ENCODE peak calls at places on chromosomes 2 and 18, in nine cellular contexts. One of them, this sample, is unnamed.

GRCh38 chr18:7789853-7790552 is 222.9 kb downstream of the PTPRM start:
- DNase-seq in GM23338: peak; percentile 92
- DNase-seq in transverse colon: no peak
- DNase-seq in stomach: peak; percentile 33
- DNase-seq in SK-N-SH: peak; percentile 33
- DNase-seq in breast epithelium: no peak
- DNase-seq in endothelial cell of umbilical vein: peak; percentile 59
- DNase-seq in HCT116: peak; percentile 29
- DNase-seq in HepG2: peak; percentile 31
- DNase-seq in this sample: no peak

GRCh38 chr2:109123586-109124201 is 5.3 kb upstream of the SH3RF3 start:
- DNase-seq in GM23338: no peak
- DNase-seq in transverse colon: no peak
- DNase-seq in stomach: no peak
- DNase-seq in SK-N-SH: no peak
- DNase-seq in breast epithelium: no peak
- DNase-seq in endothelial cell of umbilical vein: no peak
- DNase-seq in HCT116: no peak
- DNase-seq in HepG2: no peak
- DNase-seq in this sample: no peak

GRCh38 chr2:54658548-54659207 is 64.8 kb upstream of the EML6 start:
- DNase-seq in GM23338: no peak
- DNase-seq in transverse colon: no peak
- DNase-seq in stomach: no peak
- DNase-seq in SK-N-SH: no peak
- DNase-seq in breast epithelium: no peak
- DNase-seq in endothelial cell of umbilical vein: peak; percentile 17
- DNase-seq in HCT116: no peak
- DNase-seq in HepG2: no peak
- DNase-seq in this sample: no peak

GRCh38 chr18:79625195-79625923 is 54.2 kb upstream of the CTDP1 start:
- DNase-seq in GM23338: no peak
- DNase-seq in transverse colon: peak; percentile 17
- DNase-seq in stomach: no peak
- DNase-seq in SK-N-SH: no peak
- DNase-seq in breast epithelium: no peak
- DNase-seq in endothelial cell of umbilical vein: peak; percentile 46
- DNase-seq in HCT116: no peak
- DNase-seq in HepG2: no peak
- DNase-seq in this sample: no peak

GRCh38 chr2:30394096-30394495 is 53.0 kb upstream of the LCLAT1 start:
- DNase-seq in GM23338: no peak
- DNase-seq in transverse colon: no peak
- DNase-seq in stomach: no peak
- DNase-seq in SK-N-SH: no peak
- DNase-seq in breast epithelium: no peak
- DNase-seq in endothelial cell of umbilical vein: no peak
- DNase-seq in HCT116: no peak
- DNase-seq in HepG2: no peak
- DNase-seq in this sample: no peak

GRCh38 chr2:181005809-181006208 is 25.4 kb downstream of the UBE2E3 start:
- DNase-seq in GM23338: no peak
- DNase-seq in transverse colon: no peak
- DNase-seq in stomach: no peak
- DNase-seq in SK-N-SH: no peak
- DNase-seq in breast epithelium: no peak
- DNase-seq in endothelial cell of umbilical vein: no peak
- DNase-seq in HCT116: no peak
- DNase-seq in HepG2: no peak
- DNase-seq in this sample: no peak

GRCh38 chr2:128408349-128409305 is 90.0 kb upstream of the HS6ST1 start:
- DNase-seq in GM23338: no peak
- DNase-seq in transverse colon: no peak
- DNase-seq in stomach: peak; percentile 15
- DNase-seq in SK-N-SH: peak; percentile 38
- DNase-seq in breast epithelium: no peak
- DNase-seq in endothelial cell of umbilical vein: peak; percentile 14
- DNase-seq in HCT116: no peak
- DNase-seq in HepG2: no peak
- DNase-seq in this sample: peak; percentile 83

GRCh38 chr2:70160545-70160944 is 30.3 kb downstream of the C2orf42 start:
- DNase-seq in GM23338: no peak
- DNase-seq in transverse colon: no peak
- DNase-seq in stomach: no peak
- DNase-seq in SK-N-SH: no peak
- DNase-seq in breast epithelium: no peak
- DNase-seq in endothelial cell of umbilical vein: no peak
- DNase-seq in HCT116: no peak
- DNase-seq in HepG2: no peak
- DNase-seq in this sample: no peak

GRCh38 chr2:53568463-53568862 is 199.1 kb upstream of the CHAC2 start:
- DNase-seq in GM23338: no peak
- DNase-seq in transverse colon: no peak
- DNase-seq in stomach: no peak
- DNase-seq in SK-N-SH: no peak
- DNase-seq in breast epithelium: no peak
- DNase-seq in endothelial cell of umbilical vein: no peak
- DNase-seq in HCT116: no peak
- DNase-seq in HepG2: no peak
- DNase-seq in this sample: no peak

GRCh38 chr2:232675381-232675780 is 21.8 kb upstream of the GIGYF2 start:
- DNase-seq in GM23338: no peak
- DNase-seq in transverse colon: no peak
- DNase-seq in stomach: no peak
- DNase-seq in SK-N-SH: no peak
- DNase-seq in breast epithelium: no peak
- DNase-seq in endothelial cell of umbilical vein: no peak
- DNase-seq in HCT116: no peak
- DNase-seq in HepG2: no peak
- DNase-seq in this sample: no peak

GRCh38 chr2:119174216-119174992 is 15.9 kb upstream of the C1QL2 start:
- DNase-seq in GM23338: peak; percentile 86
- DNase-seq in transverse colon: peak; percentile 52
- DNase-seq in stomach: peak; percentile 40
- DNase-seq in SK-N-SH: peak; percentile 72
- DNase-seq in breast epithelium: no peak
- DNase-seq in endothelial cell of umbilical vein: peak; percentile 20
- DNase-seq in HCT116: peak; percentile 41
- DNase-seq in HepG2: peak; percentile 37
- DNase-seq in this sample: no peak

GRCh38 chr18:79528846-79529245 is 133.1 kb downstream of the NFATC1 start:
- DNase-seq in GM23338: peak; percentile 85
- DNase-seq in transverse colon: peak; percentile 64
- DNase-seq in stomach: peak; percentile 69
- DNase-seq in SK-N-SH: peak; percentile 84
- DNase-seq in breast epithelium: no peak
- DNase-seq in endothelial cell of umbilical vein: peak; percentile 80
- DNase-seq in HCT116: peak; percentile 21
- DNase-seq in HepG2: peak; percentile 36
- DNase-seq in this sample: peak; percentile 72

GRCh38 chr2:158179660-158180059 is 78.0 kb downstream of the UPP2 start:
- DNase-seq in GM23338: peak; percentile 26
- DNase-seq in transverse colon: no peak
- DNase-seq in stomach: no peak
- DNase-seq in SK-N-SH: no peak
- DNase-seq in breast epithelium: no peak
- DNase-seq in endothelial cell of umbilical vein: peak; percentile 48
- DNase-seq in HCT116: peak; percentile 13
- DNase-seq in HepG2: peak; percentile 35
- DNase-seq in this sample: no peak

GRCh38 chr2:62344472-62344871 is 148.6 kb downstream of the B3GNT2 start:
- DNase-seq in GM23338: no peak
- DNase-seq in transverse colon: no peak
- DNase-seq in stomach: no peak
- DNase-seq in SK-N-SH: no peak
- DNase-seq in breast epithelium: no peak
- DNase-seq in endothelial cell of umbilical vein: no peak
- DNase-seq in HCT116: no peak
- DNase-seq in HepG2: no peak
- DNase-seq in this sample: no peak

GRCh38 chr18:54358495-54358793 is 738 bp downstream of the C18orf54 start:
- DNase-seq in GM23338: no peak
- DNase-seq in transverse colon: no peak
- DNase-seq in stomach: no peak
- DNase-seq in SK-N-SH: no peak
- DNase-seq in breast epithelium: peak; percentile 51
- DNase-seq in endothelial cell of umbilical vein: peak; percentile 59
- DNase-seq in HCT116: no peak
- DNase-seq in HepG2: no peak
- DNase-seq in this sample: no peak

GRCh38 chr2:174546519-174547506 is 50.8 kb downstream of the WIPF1 start:
- DNase-seq in GM23338: peak; percentile 82
- DNase-seq in transverse colon: no peak
- DNase-seq in stomach: no peak
- DNase-seq in SK-N-SH: peak; percentile 47
- DNase-seq in breast epithelium: no peak
- DNase-seq in endothelial cell of umbilical vein: peak; percentile 17
- DNase-seq in HCT116: peak; percentile 29
- DNase-seq in HepG2: peak; percentile 38
- DNase-seq in this sample: no peak

GRCh38 chr2:130332271-130333073 is 10.2 kb upstream of the IMP4 start:
- DNase-seq in GM23338: peak; percentile 82
- DNase-seq in transverse colon: peak; percentile 79
- DNase-seq in stomach: peak; percentile 69
- DNase-seq in SK-N-SH: peak; percentile 88
- DNase-seq in breast epithelium: peak; percentile 77
- DNase-seq in endothelial cell of umbilical vein: peak; percentile 63
- DNase-seq in HCT116: peak; percentile 53
- DNase-seq in HepG2: peak; percentile 54
- DNase-seq in this sample: peak; percentile 60

GRCh38 chr2:218719457-218719856 is 8.8 kb downstream of the TTLL4 start:
- DNase-seq in GM23338: no peak
- DNase-seq in transverse colon: no peak
- DNase-seq in stomach: no peak
- DNase-seq in SK-N-SH: no peak
- DNase-seq in breast epithelium: no peak
- DNase-seq in endothelial cell of umbilical vein: no peak
- DNase-seq in HCT116: no peak
- DNase-seq in HepG2: no peak
- DNase-seq in this sample: no peak

GRCh38 chr18:24429188-24429587 is 2.7 kb downstream of the IMPACT start:
- DNase-seq in GM23338: no peak
- DNase-seq in transverse colon: no peak
- DNase-seq in stomach: no peak
- DNase-seq in SK-N-SH: no peak
- DNase-seq in breast epithelium: no peak
- DNase-seq in endothelial cell of umbilical vein: no peak
- DNase-seq in HCT116: no peak
- DNase-seq in HepG2: no peak
- DNase-seq in this sample: no peak

GRCh38 chr18:58525517-58525916 is 103.4 kb downstream of the ALPK2 start:
- DNase-seq in GM23338: no peak
- DNase-seq in transverse colon: no peak
- DNase-seq in stomach: no peak
- DNase-seq in SK-N-SH: no peak
- DNase-seq in breast epithelium: no peak
- DNase-seq in endothelial cell of umbilical vein: no peak
- DNase-seq in HCT116: no peak
- DNase-seq in HepG2: no peak
- DNase-seq in this sample: no peak

DNA sequence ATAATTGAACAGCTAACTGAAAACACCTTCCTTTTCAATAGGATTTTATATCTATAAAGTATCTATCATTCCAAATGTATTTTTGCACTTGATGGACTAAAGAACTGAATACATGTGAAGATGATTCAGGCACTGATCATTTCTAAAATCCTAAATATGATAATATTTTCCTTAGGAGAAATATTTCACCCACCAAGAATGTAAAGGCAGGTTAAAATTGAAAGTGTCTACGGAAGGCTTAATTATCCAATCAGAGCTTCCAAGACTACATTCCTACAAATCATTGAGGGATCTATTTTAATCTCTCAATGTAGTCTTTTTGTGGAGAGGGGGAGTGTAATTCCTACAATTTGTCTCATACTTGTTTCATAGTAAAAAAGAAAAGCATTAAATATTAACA is 3.6 kb downstream of the GALNT3 start:
- DNase-seq in GM23338: no peak
- DNase-seq in transverse colon: no peak
- DNase-seq in stomach: no peak
- DNase-seq in SK-N-SH: no peak
- DNase-seq in breast epithelium: no peak
- DNase-seq in endothelial cell of umbilical vein: no peak
- DNase-seq in HCT116: no peak
- DNase-seq in HepG2: no peak
- DNase-seq in this sample: no peak
- H3K4me3 ChIP-seq in GM23338: no peak overlapping the region
- H3K4me3 ChIP-seq in transverse colon: no peak overlapping the region
- H3K4me3 ChIP-seq in stomach: no peak overlapping the region
- H3K4me3 ChIP-seq in SK-N-SH: no peak overlapping the region
- H3K4me3 ChIP-seq in breast epithelium: no peak overlapping the region
- H3K4me3 ChIP-seq in endothelial cell of umbilical vein: no peak overlapping the region
- H3K4me3 ChIP-seq in HCT116: no peak overlapping the region
- H3K4me3 ChIP-seq in HepG2: no peak overlapping the region
- H3K4me3 ChIP-seq in this sample: no peak overlapping the region

GRCh38 chr18:12307251-12307736 is 747 bp upstream of the TUBB6 start:
- DNase-seq in GM23338: peak; percentile 64
- DNase-seq in transverse colon: peak; percentile 42
- DNase-seq in stomach: no peak
- DNase-seq in SK-N-SH: peak; percentile 50
- DNase-seq in breast epithelium: no peak
- DNase-seq in endothelial cell of umbilical vein: peak; percentile 74
- DNase-seq in HCT116: no peak
- DNase-seq in HepG2: no peak
- DNase-seq in this sample: no peak
- TF ChIP-seq CTCF in GM23338: no peak
- TF ChIP-seq CTCF in transverse colon: no peak
- TF ChIP-seq CTCF in stomach: no peak
- TF ChIP-seq CTCF in SK-N-SH: peak; percentile 36
- TF ChIP-seq CTCF in breast epithelium: no peak
- TF ChIP-seq CTCF in endothelial cell of umbilical vein: no peak
- TF ChIP-seq CTCF in HCT116: no peak
- TF ChIP-seq CTCF in HepG2: no peak
- TF ChIP-seq CTCF in this sample: no peak

GRCh38 chr2:238727585-238728321 is 120.1 kb upstream of the TWIST2 start:
- DNase-seq in GM23338: no peak
- DNase-seq in transverse colon: no peak
- DNase-seq in stomach: no peak
- DNase-seq in SK-N-SH: no peak
- DNase-seq in breast epithelium: no peak
- DNase-seq in endothelial cell of umbilical vein: no peak
- DNase-seq in HCT116: no peak
- DNase-seq in HepG2: no peak
- DNase-seq in this sample: no peak
- TF ChIP-seq POLR2AphosphoS5 in GM23338: no peak
- TF ChIP-seq POLR2AphosphoS5 in transverse colon: peak; percentile 87
- TF ChIP-seq POLR2AphosphoS5 in stomach: peak; percentile 44
- TF ChIP-seq POLR2AphosphoS5 in SK-N-SH: no peak
- TF ChIP-seq POLR2AphosphoS5 in breast epithelium: no peak
- TF ChIP-seq POLR2AphosphoS5 in endothelial cell of umbilical vein: no peak
- TF ChIP-seq POLR2AphosphoS5 in HCT116: no peak
- TF ChIP-seq POLR2AphosphoS5 in HepG2: no peak
- TF ChIP-seq POLR2AphosphoS5 in this sample: peak; percentile 29

DNA sequence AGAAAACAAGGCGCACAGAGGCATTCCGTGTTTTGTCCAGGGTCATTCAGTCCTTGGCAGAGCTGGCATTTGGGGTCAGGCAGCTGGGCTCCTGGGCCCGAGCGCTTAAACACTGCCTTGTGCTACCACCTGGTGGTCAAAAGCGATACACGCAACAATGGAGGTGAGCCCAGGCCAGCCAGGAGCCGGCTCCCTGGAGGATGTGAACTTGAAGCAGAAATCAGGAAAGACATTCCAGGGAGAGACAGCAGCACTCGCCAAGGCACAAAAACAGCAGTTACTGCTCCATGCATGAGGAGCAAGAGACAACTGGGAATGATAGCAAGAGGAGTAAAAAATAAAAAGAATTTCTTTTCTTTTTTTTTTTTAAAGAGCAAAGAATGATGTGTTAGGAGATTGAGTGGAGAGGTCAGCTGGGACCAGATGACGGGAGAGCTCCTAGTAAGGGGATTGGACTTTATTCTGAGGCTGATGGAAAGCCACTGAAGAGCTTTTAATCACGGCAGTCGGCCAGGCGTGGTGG is 20.7 kb downstream of the SCYGR8 start:
- DNase-seq in GM23338: peak; percentile 94
- DNase-seq in transverse colon: peak; percentile 85
- DNase-seq in stomach: peak; percentile 85
- DNase-seq in SK-N-SH: peak; percentile 86
- DNase-seq in breast epithelium: peak; percentile 69
- DNase-seq in endothelial cell of umbilical vein: peak; percentile 85
- DNase-seq in HCT116: peak; percentile 63
- DNase-seq in HepG2: peak; percentile 83
- DNase-seq in this sample: peak; percentile 62
- H3K4me3 ChIP-seq in GM23338: no peak overlapping the region
- H3K4me3 ChIP-seq in transverse colon: no peak overlapping the region
- H3K4me3 ChIP-seq in stomach: no peak overlapping the region
- H3K4me3 ChIP-seq in SK-N-SH: no peak overlapping the region
- H3K4me3 ChIP-seq in breast epithelium: no peak overlapping the region
- H3K4me3 ChIP-seq in endothelial cell of umbilical vein: no peak overlapping the region
- H3K4me3 ChIP-seq in HCT116: no peak overlapping the region
- H3K4me3 ChIP-seq in HepG2: no peak overlapping the region
- H3K4me3 ChIP-seq in this sample: no peak overlapping the region